ENCODE peak calls at places on chromosomes 1 and 21, in nine cellular contexts. M, D, W, E, Y, G, U, C and H are unnamed samples.
A peak's percentile ranks its signal among the peaks of the same experiment; 100 is the strongest.

GRCh38 chr1:203465943-203466342 is 9.7 kb upstream of the PRELP start:
- DNase-seq in M (no peak), D (peak; percentile 85), W (no peak), E (no peak), Y (no peak), G (peak; percentile 67), U (no peak), C (peak; percentile 17), H (no peak)

GRCh38 chr21:46005481-46005881 is 23.9 kb downstream of the COL6A1 start:
- DNase-seq in M (no peak), D (no peak), W (no peak), E (no peak), Y (no peak), G (no peak), U (peak; percentile 2), C (no peak), H (no peak)

GRCh38 chr1:28910379-28911125 is 3.8 kb upstream of the EPB41 start:
- DNase-seq in M (no peak), D (peak; percentile 16), W (no peak), E (no peak), Y (no peak), G (no peak), U (no peak), C (no peak), H (no peak)

GRCh38 chr1:67077593-67077992 is 23.6 kb upstream of the SLC35D1 start:
- DNase-seq in M (no peak), D (no peak), W (no peak), E (no peak), Y (no peak), G (no peak), U (no peak), C (no peak), H (no peak)

GRCh38 chr1:224783006-224783651 is 146.3 kb upstream of the DNAH14 start:
- DNase-seq in M (no peak), D (no peak), W (no peak), E (no peak), Y (no peak), G (no peak), U (no peak), C (peak; percentile 15), H (no peak)

GRCh38 chr1:42518894-42519293 is 55.8 kb downstream of the CCDC30 start:
- DNase-seq in M (no peak), D (no peak), W (no peak), E (no peak), Y (no peak), G (no peak), U (no peak), C (no peak), H (no peak)

GRCh38 chr1:167501513-167502191 is 16.7 kb downstream of the CD247 start:
- DNase-seq in M (peak; percentile 39), D (no peak), W (no peak), E (peak; percentile 61), Y (no peak), G (no peak), U (peak; percentile 82), C (no peak), H (no peak)

GRCh38 chr1:149845416-149845815 is 54.0 kb upstream of the BOLA1 start:
- DNase-seq in M (no peak), D (no peak), W (no peak), E (peak; percentile 34), Y (no peak), G (no peak), U (peak; percentile 13), C (no peak), H (no peak)

GRCh38 chr1:157878059-157878458 is 36.5 kb upstream of the CD5L start:
- DNase-seq in M (no peak), D (peak; percentile 4), W (no peak), E (no peak), Y (peak; percentile 24), G (no peak), U (no peak), C (peak; percentile 1), H (no peak)

GRCh38 chr21:15604424-15604823 is 125.4 kb upstream of the USP25 start:
- DNase-seq in M (no peak), D (no peak), W (no peak), E (no peak), Y (peak; percentile 76), G (peak; percentile 24), U (no peak), C (no peak), H (no peak)

GRCh38 chr1:53553734-53554509 is 94.7 kb downstream of the DMRTB1 start:
- DNase-seq in M (no peak), D (no peak), W (no peak), E (peak; percentile 50), Y (no peak), G (peak; percentile 12), U (peak; percentile 17), C (no peak), H (no peak)

GRCh38 chr1:11920239-11920903 is 5.9 kb downstream of the KIAA2013 start:
- DNase-seq in M (no peak), D (no peak), W (peak; percentile 30), E (no peak), Y (no peak), G (no peak), U (no peak), C (no peak), H (no peak)

GRCh38 chr1:9503001-9503675 is 36.1 kb upstream of the SLC25A33 start:
- DNase-seq in M (no peak), D (no peak), W (no peak), E (no peak), Y (no peak), G (no peak), U (no peak), C (no peak), H (no peak)

GRCh38 chr1:246482780-246483179 is 24.3 kb downstream of the SMYD3 start:
- DNase-seq in M (no peak), D (no peak), W (no peak), E (no peak), Y (peak; percentile 48), G (no peak), U (no peak), C (no peak), H (no peak)

GRCh38 chr1:107964397-107965111 is 426 bp downstream of the VAV3 start:
- DNase-seq in M (no peak), D (peak; percentile 15), W (no peak), E (peak; percentile 42), Y (peak; percentile 24), G (peak; percentile 23), U (peak; percentile 46), C (peak; percentile 48), H (peak; percentile 18)

GRCh38 chr1:153429266-153430165 is 13.2 kb downstream of the S100A7A start:
- DNase-seq in M (no peak), D (no peak), W (no peak), E (no peak), Y (no peak), G (no peak), U (no peak), C (peak; percentile 95), H (no peak)

GRCh38 chr1:58815680-58816071 is 31.8 kb upstream of the JUN start:
- DNase-seq in M (no peak), D (no peak), W (no peak), E (peak; percentile 5), Y (peak; percentile 63), G (no peak), U (peak; percentile 16), C (no peak), H (no peak)

GRCh38 chr1:38114231-38114630 is 67.6 kb upstream of the POU3F1 start:
- DNase-seq in M (no peak), D (no peak), W (peak; percentile 49), E (peak; percentile 7), Y (no peak), G (no peak), U (peak; percentile 24), C (no peak), H (no peak)

GRCh38 chr1:165871311-165872067 is 44.1 kb downstream of the UCK2 start:
- DNase-seq in M (peak; percentile 19), D (peak; percentile 42), W (peak; percentile 22), E (peak; percentile 72), Y (no peak), G (no peak), U (peak; percentile 71), C (peak; percentile 17), H (peak; percentile 29)

GRCh38 chr1:152392909-152393308 is 21.2 kb downstream of the CRNN start:
- DNase-seq in M (no peak), D (no peak), W (no peak), E (no peak), Y (no peak), G (no peak), U (no peak), C (no peak), H (no peak)

GRCh38 chr21:29217818-29218252 is 80.9 kb upstream of the BACH1 start:
- DNase-seq in M (no peak), D (no peak), W (no peak), E (no peak), Y (peak; percentile 92), G (no peak), U (no peak), C (no peak), H (no peak)

GRCh38 chr1:43438576-43439120 is 15.1 kb downstream of the HYI start:
- DNase-seq in M (no peak), D (no peak), W (no peak), E (no peak), Y (no peak), G (no peak), U (no peak), C (no peak), H (no peak)

GRCh38 chr1:181117648-181118449 is 29.3 kb downstream of the IER5 start:
- DNase-seq in M (no peak), D (peak; percentile 67), W (no peak), E (no peak), Y (peak; percentile 63), G (no peak), U (no peak), C (peak; percentile 39), H (no peak)

GRCh38 chr1:247491328-247491727 is 33.4 kb upstream of the OR2B11 start:
- DNase-seq in M (no peak), D (no peak), W (no peak), E (peak; percentile 2), Y (no peak), G (no peak), U (no peak), C (no peak), H (no peak)

GRCh38 chr1:26072305-26072704 is 4.9 kb upstream of the TRIM63 start:
- DNase-seq in M (no peak), D (peak; percentile 14), W (no peak), E (no peak), Y (no peak), G (peak; percentile 47), U (no peak), C (no peak), H (no peak)

GRCh38 chr1:33424205-33424604 is 6.7 kb downstream of the PHC2 start:
- DNase-seq in M (no peak), D (no peak), W (no peak), E (no peak), Y (peak; percentile 53), G (no peak), U (no peak), C (no peak), H (no peak)